ENCODE peak calls at places on chromosome 14, in seven cellular contexts. O is MM.1S, S is ovary, M is GM23338, D is tibial artery, Z is IMR-90, W is transverse colon. J is an unnamed sample. For H3K4me1, the result is how much of the 10 kb centered on the place peaks cover.

GRCh38 chr14:100291305-100292075 is 14.8 kb downstream of the SLC25A29 start:
- DNase-seq in O (no peak), S (no peak), M (no peak), D (peak), Z (no peak), W (peak), J (no peak)

GRCh38 chr14:30389134-30389900 is 169.6 kb upstream of the G2E3 start:
- DNase-seq in O (no peak), S (no peak), M (no peak), D (no peak), Z (no peak), W (no peak), J (no peak)

GRCh38 chr14:80585506-80585835 is 356.1 kb downstream of the CEP128 start:
- DNase-seq in O (no peak), S (no peak), M (no peak), D (no peak), Z (no peak), W (no peak), J (no peak)

GRCh38 chr14:56008160-56008559 is 110.1 kb upstream of the PELI2 start:
- DNase-seq in O (no peak), S (no peak), M (no peak), D (no peak), Z (no peak), W (no peak), J (no peak)

GRCh38 chr14:82710257-82710841 is 1176.7 kb upstream of the SEL1L start:
- DNase-seq in O (peak), S (peak), M (peak), D (peak), Z (peak), W (peak), J (peak)

GRCh38 chr14:73888971-73889370 is 2.3 kb downstream of the ZNF410 start:
- DNase-seq in O (no peak), S (no peak), M (no peak), D (no peak), Z (peak), W (no peak), J (no peak)

GRCh38 chr14:66231823-66232222 is 254.3 kb upstream of the CCDC196 start:
- DNase-seq in O (no peak), S (no peak), M (no peak), D (no peak), Z (no peak), W (no peak), J (no peak)

GRCh38 chr14:74417611-74418010 is 8.4 kb downstream of the SYNDIG1L start:
- DNase-seq in O (no peak), S (no peak), M (no peak), D (no peak), Z (no peak), W (no peak), J (no peak)

GRCh38 chr14:91098591-91098990 is 15.3 kb upstream of the DGLUCY start:
- DNase-seq in O (no peak), S (no peak), M (no peak), D (no peak), Z (peak), W (no peak), J (no peak)

GRCh38 chr14:72730468-72730867 is 163.4 kb downstream of the DPF3 start:
- DNase-seq in O (no peak), S (no peak), M (no peak), D (no peak), Z (no peak), W (no peak), J (no peak)

GRCh38 chr14:96508900-96509299 is 6.7 kb downstream of the PAPOLA start:
- DNase-seq in O (no peak), S (no peak), M (no peak), D (no peak), Z (no peak), W (no peak), J (peak)
- H3K4me1 ChIP-seq in O (under half), S (under half), M (half or more), D (under half), Z (under half), W (under half), J (under half)

GRCh38 chr14:32897724-32898064 is 41.0 kb upstream of the NPAS3 start:
- DNase-seq in O (no peak), S (no peak), M (no peak), D (no peak), Z (no peak), W (no peak), J (no peak)
- TF ChIP-seq CTCF in O (no peak), S (no peak), M (no peak), D (no peak), Z (no peak), W (no peak), J (no peak)

DNA sequence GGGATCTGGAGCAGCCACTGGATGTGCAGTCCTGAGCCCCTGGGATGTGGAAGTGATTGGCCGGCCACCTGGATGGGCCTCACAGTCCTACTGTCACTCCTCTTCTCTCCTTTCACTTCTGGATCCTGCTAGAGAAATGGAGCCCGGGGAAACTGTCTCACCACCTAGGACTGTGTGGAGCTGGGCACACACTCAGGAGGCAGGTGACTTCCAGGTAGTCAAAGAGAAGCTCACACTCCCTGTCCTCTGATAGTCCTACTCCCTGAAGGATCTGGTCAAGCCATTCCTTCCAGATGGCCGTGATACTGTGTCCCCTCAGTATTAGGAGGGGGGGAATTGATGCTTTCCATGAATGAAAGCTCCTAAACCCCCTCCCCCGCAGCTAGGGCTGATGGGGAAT is 201.1 kb downstream of the ZFP36L1 start:
- DNase-seq in O (no peak), S (no peak), M (no peak), D (no peak), Z (no peak), W (no peak), J (no peak)
- H3K4me1 ChIP-seq in O (under half), S (under half), M (under half), D (under half), Z (under half), W (under half), J (under half)

GRCh38 chr14:33534636-33535035 is 416.2 kb downstream of the EGLN3 start:
- DNase-seq in O (no peak), S (no peak), M (no peak), D (no peak), Z (no peak), W (no peak), J (no peak)
- TF ChIP-seq CTCF in O (no peak), S (no peak), M (no peak), D (no peak), Z (no peak), W (no peak), J (no peak)

GRCh38 chr14:103539056-103539825 is 10.2 kb downstream of the TRMT61A start:
- DNase-seq in O (no peak), S (peak), M (no peak), D (no peak), Z (no peak), W (no peak), J (no peak)

GRCh38 chr14:103535891-103536565 is 7.0 kb downstream of the TRMT61A start:
- DNase-seq in O (no peak), S (peak), M (no peak), D (no peak), Z (no peak), W (no peak), J (no peak)

GRCh38 chr14:103538291-103539055 is 9.5 kb downstream of the TRMT61A start:
- DNase-seq in O (no peak), S (peak), M (no peak), D (no peak), Z (no peak), W (no peak), J (no peak)

GRCh38 chr14:103536693-103537092 is 7.7 kb downstream of the TRMT61A start:
- DNase-seq in O (no peak), S (peak), M (no peak), D (no peak), Z (no peak), W (no peak), J (no peak)

DNA sequence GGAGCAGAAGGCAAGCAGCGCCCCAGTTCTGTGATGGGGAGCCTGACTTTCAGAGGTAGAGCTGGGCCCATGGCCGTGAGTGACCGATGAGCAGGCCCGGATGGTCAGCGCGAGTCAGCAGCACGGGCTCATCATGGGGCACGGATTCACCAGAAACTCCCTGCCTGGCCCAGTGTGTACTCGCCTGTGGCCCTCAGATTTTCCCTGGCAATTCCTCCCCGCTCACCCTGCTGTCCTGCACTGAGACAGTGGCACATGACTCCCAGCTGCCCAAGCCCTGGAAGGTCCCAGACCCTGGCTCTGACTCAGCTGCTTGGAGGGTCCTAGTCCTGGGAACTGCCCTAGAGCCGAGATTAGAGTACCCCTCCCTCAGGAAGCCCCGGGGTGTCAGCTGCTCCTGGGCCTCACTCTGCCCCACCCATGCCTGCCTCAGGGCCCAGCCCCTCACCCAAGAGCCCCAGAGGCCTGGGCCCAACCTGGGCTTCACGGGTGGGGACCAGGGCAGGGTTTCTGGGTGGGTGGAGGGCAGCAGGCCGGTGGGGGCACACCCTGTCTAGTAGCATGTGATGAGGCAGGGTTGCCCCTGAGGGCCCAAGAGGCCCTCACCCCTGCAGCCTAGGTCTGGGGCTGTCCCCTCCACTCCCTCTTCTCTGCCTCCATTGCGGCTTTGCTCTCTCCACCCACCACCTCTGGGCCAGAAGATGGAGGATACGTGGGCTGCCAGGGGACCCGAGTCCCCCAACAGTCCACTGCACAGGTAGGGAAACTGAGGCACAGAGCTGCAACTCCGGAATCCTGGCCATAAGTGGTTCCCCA is 8.4 kb downstream of the TRMT61A start:
- DNase-seq in O (no peak), S (peak), M (no peak), D (no peak), Z (peak), W (no peak), J (no peak)
- H3K4me1 ChIP-seq in O (under half), S (under half), M (under half), D (half or more), Z (under half), W (under half), J (under half)

DNA sequence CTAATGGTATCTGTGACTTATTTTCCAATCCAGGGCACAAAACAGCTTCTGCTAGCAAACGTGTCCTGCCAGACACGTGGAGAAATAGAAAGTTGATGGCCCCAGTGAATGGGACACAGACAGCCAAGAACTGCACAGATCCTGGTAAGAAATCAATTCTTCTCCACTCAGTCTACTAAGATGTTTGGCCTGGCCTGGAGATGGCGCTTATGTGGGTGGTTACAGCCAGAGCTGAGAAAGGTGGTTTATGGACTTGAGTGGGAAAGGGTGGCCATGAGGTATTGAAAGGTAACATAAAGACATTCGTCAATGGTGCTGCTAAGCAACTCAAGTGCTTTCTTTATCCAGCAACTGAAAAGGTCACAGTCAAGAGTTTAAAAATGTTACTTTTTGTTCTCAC is 2.9 kb downstream of the SLC24A4 start:
- DNase-seq in O (no peak), S (no peak), M (no peak), D (no peak), Z (no peak), W (no peak), J (peak)
- TF ChIP-seq CTCF in O (no peak), S (no peak), M (peak), D (no peak), Z (no peak), W (no peak), J (no peak)

GRCh38 chr14:22557846-22558220 is 31.2 kb downstream of the DAD1 start:
- DNase-seq in O (no peak), S (no peak), M (no peak), D (no peak), Z (no peak), W (no peak), J (no peak)
- H3K4me1 ChIP-seq in O (under half), S (under half), M (under half), D (under half), Z (under half), W (half or more), J (half or more)

DNA sequence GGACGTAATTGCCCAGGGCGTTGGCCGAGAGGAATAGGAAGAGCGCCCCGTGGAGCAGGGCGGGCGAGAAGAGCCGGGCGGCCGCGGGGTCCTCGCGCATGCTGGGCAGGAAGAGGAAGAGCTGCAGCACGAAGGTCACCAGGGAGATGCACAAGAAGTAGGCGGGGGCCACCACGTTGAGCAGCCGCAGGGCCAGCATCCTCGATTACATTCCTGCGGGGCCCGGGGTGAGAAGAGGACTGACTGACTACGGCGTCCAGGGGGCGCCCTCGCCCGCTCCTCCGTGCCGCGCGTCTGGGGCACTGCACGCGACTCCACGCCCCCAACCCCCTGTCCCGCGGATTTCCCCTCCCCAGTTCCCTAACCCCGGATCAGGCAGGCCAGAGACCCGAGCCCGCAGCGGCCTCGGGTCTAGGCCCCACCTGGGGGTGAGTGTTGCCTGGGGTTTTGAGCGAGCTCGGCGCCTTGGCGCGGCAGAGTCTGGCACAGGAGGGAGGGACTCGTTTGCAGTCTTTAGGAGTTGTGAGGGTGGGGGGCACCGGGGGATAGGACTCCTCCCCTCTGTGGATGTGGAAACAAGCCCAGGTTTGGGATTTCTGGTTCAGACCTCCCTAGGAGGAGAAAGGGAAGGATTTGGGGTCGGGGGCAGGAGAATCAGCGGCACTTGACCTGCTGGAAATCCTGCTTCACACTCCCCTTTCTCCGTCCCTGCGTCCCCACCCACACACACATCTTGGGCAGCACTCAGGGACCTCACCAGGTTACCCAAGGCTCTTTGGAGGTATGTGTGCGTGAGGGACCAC is 1.9 kb downstream of the ZDHHC22 start:
- DNase-seq in O (no peak), S (no peak), M (peak), D (no peak), Z (no peak), W (peak), J (peak)
- TF ChIP-seq CTCF in O (no peak), S (no peak), M (peak), D (peak), Z (peak), W (peak), J (peak)

J was measured in Caco-2.